ENCODE peak calls at places on chromosomes 12 and 14, in nine cellular contexts. E, J, H, N, F, U, V, P and L are unnamed samples.

GRCh38 chr12:95532851-95533250 is 18.4 kb downstream of the USP44 start:
- DNase-seq in F (no peak), V (no peak), P (no peak), N (peak), U (no peak), H (no peak), J (no peak), E (no peak), L (no peak)

GRCh38 chr14:68682166-68683103 is 110.4 kb downstream of the ZFP36L1 start:
- DNase-seq in J (peak), H (peak), U (peak), E (no peak), V (no peak), P (peak), F (no peak), N (no peak), L (peak)

GRCh38 chr14:93743270-93744060 is 44.8 kb downstream of the PRIMA1 start:
- DNase-seq in U (no peak), V (no peak), P (no peak), E (no peak), N (no peak), H (no peak), J (no peak), F (no peak), L (no peak)

GRCh38 chr12:28998662-28999120 is 150.4 kb upstream of the FAR2 start:
- DNase-seq in P (no peak), F (no peak), E (no peak), U (peak), N (no peak), H (peak), V (peak), J (no peak), L (no peak)

GRCh38 chr12:15800278-15800677 is 11.1 kb upstream of the EPS8 start:
- DNase-seq in H (no peak), E (no peak), F (no peak), V (no peak), N (no peak), U (no peak), P (peak), J (no peak), L (no peak)

GRCh38 chr14:35712466-35712865 is 96.6 kb downstream of the RALGAPA1 start:
- DNase-seq in V (no peak), N (no peak), F (no peak), H (no peak), J (no peak), U (no peak), E (no peak), P (no peak), L (no peak)

GRCh38 chr12:39404000-39404399 is 38.9 kb downstream of the KIF21A start:
- DNase-seq in E (no peak), U (no peak), N (no peak), F (no peak), H (no peak), J (no peak), P (no peak), V (no peak), L (no peak)

GRCh38 chr12:122076743-122077495 is 1.6 kb upstream of the MLXIP start:
- DNase-seq in V (no peak), F (no peak), U (no peak), E (no peak), J (no peak), H (no peak), N (no peak), P (no peak), L (no peak)

GRCh38 chr14:76771432-76771980 is 10.2 kb downstream of the VASH1 start:
- DNase-seq in P (no peak), N (no peak), F (no peak), U (peak), V (no peak), H (no peak), E (no peak), J (no peak), L (no peak)